ENCODE peak calls at places on chromosomes 13 and 19, in nine cellular contexts. B is pancreas, I is thoracic aorta, J is coronary artery, S is gastrocnemius medialis, R is heart right ventricle, E is fibroblast of pulmonary artery, X is fibroblast of mammary gland, C is astrocyte of the spinal cord. D is an unnamed sample.

GRCh38 chr19:13001502-13002388 is 6.5 kb downstream of the NFIX start:
- DNase-seq in B (no peak), I (peak; percentile 43), J (peak; percentile 90), S (peak; percentile 69), R (peak; percentile 82), E (peak; percentile 63), X (peak; percentile 65), C (peak; percentile 70), D (no peak)

GRCh38 chr19:17538684-17539287 is 16.7 kb upstream of the COLGALT1 start:
- DNase-seq in B (no peak), I (no peak), J (no peak), S (no peak), R (no peak), E (no peak), X (no peak), C (no peak), D (no peak)

GRCh38 chr13:77136902-77137420 is 110.0 kb upstream of the FBXL3 start:
- DNase-seq in B (no peak), I (no peak), J (no peak), S (no peak), R (no peak), E (peak; percentile 71), X (peak; percentile 53), C (peak; percentile 84), D (peak; percentile 57)

GRCh38 chr13:79491715-79492114 is 10.8 kb downstream of the NDFIP2 start:
- DNase-seq in B (no peak), I (no peak), J (no peak), S (no peak), R (no peak), E (peak; percentile 70), X (peak; percentile 76), C (peak; percentile 59), D (peak; percentile 57)

GRCh38 chr13:42007844-42008243 is 40.6 kb upstream of the DGKH start:
- DNase-seq in B (no peak), I (no peak), J (no peak), S (no peak), R (no peak), E (peak; percentile 67), X (peak; percentile 44), C (peak; percentile 61), D (peak; percentile 41)

GRCh38 chr19:44573647-44574046 is 39.7 kb upstream of the IGSF23 start:
- DNase-seq in B (no peak), I (no peak), J (no peak), S (no peak), R (no peak), E (no peak), X (no peak), C (no peak), D (no peak)

GRCh38 chr19:38742906-38743305 is 1.4 kb downstream of the CAPN12 start:
- DNase-seq in B (no peak), I (no peak), J (no peak), S (no peak), R (no peak), E (no peak), X (no peak), C (no peak), D (no peak)

GRCh38 chr19:15810335-15810734 is 5.1 kb downstream of the OR10H1 start:
- DNase-seq in B (no peak), I (no peak), J (no peak), S (no peak), R (peak; percentile 7), E (no peak), X (peak; percentile 0), C (no peak), D (no peak)

GRCh38 chr13:103157034-103157433 is 90.8 kb upstream of the SLC10A2 start:
- DNase-seq in B (no peak), I (no peak), J (no peak), S (no peak), R (no peak), E (peak; percentile 5), X (no peak), C (no peak), D (no peak)

GRCh38 chr19:38173324-38174041 is 50.5 kb downstream of the DPF1 start:
- DNase-seq in B (no peak), I (peak; percentile 67), J (no peak), S (peak; percentile 88), R (peak; percentile 79), E (peak; percentile 23), X (peak; percentile 61), C (peak; percentile 80), D (peak; percentile 49)

GRCh38 chr19:7855426-7856276 is 18.5 kb downstream of the PRR36 start:
- DNase-seq in B (no peak), I (no peak), J (no peak), S (no peak), R (no peak), E (no peak), X (no peak), C (no peak), D (no peak)

GRCh38 chr19:7859766-7860165 is 14.4 kb downstream of the PRR36 start:
- DNase-seq in B (no peak), I (no peak), J (no peak), S (no peak), R (no peak), E (no peak), X (no peak), C (no peak), D (no peak)

GRCh38 chr19:7856277-7856581 is 18.0 kb downstream of the PRR36 start:
- DNase-seq in B (no peak), I (no peak), J (no peak), S (no peak), R (no peak), E (no peak), X (no peak), C (no peak), D (no peak)

GRCh38 chr19:7857727-7858701 is 16.2 kb downstream of the PRR36 start:
- DNase-seq in B (no peak), I (no peak), J (no peak), S (no peak), R (no peak), E (no peak), X (no peak), C (no peak), D (no peak)

GRCh38 chr19:7856679-7857663 is 17.2 kb downstream of the PRR36 start:
- DNase-seq in B (no peak), I (no peak), J (no peak), S (no peak), R (no peak), E (no peak), X (no peak), C (no peak), D (no peak)
- H3K4me3 ChIP-seq in B (no peak overlapping the region), I (no peak overlapping the region), J (no peak overlapping the region), S (no peak overlapping the region), R (no peak overlapping the region), E (no peak overlapping the region), X (no peak overlapping the region), C (no peak overlapping the region), D (no peak overlapping the region)

GRCh38 chr13:45626731-45627374 is 11.3 kb upstream of the ERICH6B start:
- DNase-seq in B (no peak), I (no peak), J (no peak), S (no peak), R (no peak), E (no peak), X (peak; percentile 17), C (peak; percentile 13), D (no peak)

GRCh38 chr13:45628094-45628493 is 12.6 kb upstream of the ERICH6B start:
- DNase-seq in B (no peak), I (no peak), J (no peak), S (no peak), R (no peak), E (no peak), X (no peak), C (no peak), D (no peak)

GRCh38 chr13:45630791-45631190 is 15.3 kb upstream of the ERICH6B start:
- DNase-seq in B (no peak), I (no peak), J (no peak), S (no peak), R (no peak), E (no peak), X (no peak), C (no peak), D (no peak)

GRCh38 chr13:45623516-45624090 is 8.1 kb upstream of the ERICH6B start:
- DNase-seq in B (no peak), I (no peak), J (no peak), S (no peak), R (no peak), E (peak; percentile 39), X (peak; percentile 39), C (peak; percentile 10), D (no peak)

DNA sequence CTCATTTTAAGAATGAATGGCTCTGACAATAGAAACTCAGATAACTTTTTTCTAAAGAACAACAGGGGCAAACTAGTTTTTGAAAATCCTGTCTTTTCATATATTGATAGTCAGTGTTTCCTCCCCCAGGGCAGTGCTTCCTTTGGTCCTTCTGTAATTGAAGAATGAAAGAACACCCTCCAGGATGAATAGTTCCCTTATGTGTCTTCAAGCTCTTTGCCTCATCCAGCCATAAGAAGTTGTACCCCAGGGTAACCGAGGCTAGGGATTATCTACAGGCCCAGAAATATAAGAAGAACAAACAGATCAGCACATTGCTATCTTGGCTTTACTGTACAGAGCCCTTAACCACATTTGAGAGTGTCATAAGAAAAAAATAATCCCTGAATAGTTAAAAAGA is 12.1 kb upstream of the ERICH6B start:
- DNase-seq in B (no peak), I (no peak), J (no peak), S (no peak), R (no peak), E (no peak), X (no peak), C (no peak), D (no peak)
- TF ChIP-seq CTCF in B (no peak), I (no peak), J (no peak), S (no peak), R (no peak), E (no peak), X (no peak), C (no peak), D (no peak)

GRCh38 chr13:110813646-110814624 is 100.4 kb downstream of the ING1 start:
- DNase-seq in B (no peak), I (no peak), J (no peak), S (no peak), R (no peak), E (no peak), X (peak; percentile 7), C (no peak), D (no peak)
- H3K4me3 ChIP-seq in B (no peak overlapping the region), I (no peak overlapping the region), J (no peak overlapping the region), S (no peak overlapping the region), R (no peak overlapping the region), E (no peak overlapping the region), X (no peak overlapping the region), C (no peak overlapping the region), D (no peak overlapping the region)

DNA sequence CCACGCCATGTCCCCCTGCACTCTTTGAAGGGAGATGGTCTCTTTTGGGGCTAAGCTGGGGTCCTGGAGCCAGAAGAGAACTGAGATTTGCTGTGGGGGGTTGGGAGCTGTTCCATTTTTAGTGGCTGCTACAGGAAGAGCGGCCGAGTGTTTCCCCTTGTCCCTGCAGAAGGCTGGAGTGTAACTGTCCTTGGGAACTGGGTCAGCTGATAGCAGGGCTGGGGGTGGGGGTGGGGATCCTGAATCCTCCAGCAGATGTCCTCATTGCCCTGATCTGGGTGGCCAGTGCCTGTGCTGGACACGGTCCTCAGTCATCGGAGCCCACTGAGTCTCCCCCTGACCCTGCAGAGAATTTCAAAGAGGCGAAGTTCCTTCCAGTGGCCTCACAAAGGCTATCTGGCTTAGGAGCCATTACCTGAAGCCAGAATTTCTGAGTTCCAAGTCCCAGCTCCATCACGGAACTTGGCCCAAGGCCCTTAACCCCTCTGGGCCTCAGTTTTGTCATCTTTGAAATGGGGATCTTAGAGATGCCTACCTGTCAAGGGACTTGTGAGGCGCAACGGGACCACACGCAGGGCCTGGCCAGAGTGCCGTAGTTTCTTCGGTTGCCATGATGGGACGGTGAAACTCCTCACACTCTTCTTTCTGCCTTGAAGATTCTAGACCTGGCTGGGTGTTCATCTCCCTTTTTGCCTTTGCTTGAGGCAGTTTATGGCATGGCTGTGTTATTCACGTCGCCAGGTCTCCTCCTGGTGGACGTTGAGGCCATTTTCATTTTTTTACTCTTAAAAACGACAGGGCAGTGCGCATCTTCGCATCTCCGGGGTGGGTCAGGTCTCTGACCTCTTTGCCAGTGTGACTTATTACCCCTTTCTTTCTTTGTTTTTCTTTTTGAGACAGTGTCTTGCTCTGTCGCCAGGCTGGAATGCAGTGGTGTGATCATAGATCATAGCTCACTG is 51.9 kb downstream of the DNM2 start:
- DNase-seq in B (no peak), I (no peak), J (no peak), S (peak; percentile 69), R (peak; percentile 85), E (peak; percentile 31), X (peak; percentile 60), C (no peak), D (no peak)
- TF ChIP-seq CTCF in B (no peak), I (peak; percentile 40), J (no peak), S (peak; percentile 38), R (peak; percentile 60), E (no peak), X (peak; percentile 44), C (peak; percentile 19), D (peak; percentile 17)

D was measured in astrocyte of the cerebellum.